ENCODE peak calls at places on chromosomes 12 and 14, in seven cellular contexts. O, J, Z, G, K, T and B are unnamed samples.

GRCh38 chr14:31943861-31944255 is 133.2 kb upstream of the ARHGAP5 start:
- DNase-seq in Z (no peak), G (no peak), K (no peak), J (no peak), T (no peak), O (no peak), B (no peak)

GRCh38 chr12:1093166-1093751 is 102.2 kb downstream of the ERC1 start:
- DNase-seq in G (peak), J (no peak), O (peak), K (no peak), T (no peak), Z (no peak), B (peak)

GRCh38 chr14:61174395-61175386 is 106.4 kb downstream of the TMEM30B start:
- DNase-seq in K (no peak), T (no peak), O (peak), J (no peak), G (peak), Z (no peak), B (peak)

GRCh38 chr12:57898308-57898970 is 42.9 kb upstream of the ATP23 start:
- DNase-seq in K (no peak), G (no peak), Z (no peak), O (no peak), J (no peak), T (no peak), B (peak)

GRCh38 chr14:76768201-76768656 is 7.0 kb downstream of the VASH1 start:
- DNase-seq in T (peak), K (peak), O (no peak), G (peak), Z (peak), J (peak), B (no peak)

GRCh38 chr12:110661337-110661972 is 27.5 kb downstream of the HVCN1 start:
- DNase-seq in K (peak), T (no peak), J (no peak), G (no peak), O (no peak), Z (peak), B (no peak)

GRCh38 chr12:108881953-108882352 is 2.1 kb downstream of the DAO start:
- DNase-seq in K (no peak), Z (no peak), G (no peak), J (no peak), O (peak), T (no peak), B (no peak)

GRCh38 chr12:24404086-24404815 is 454.8 kb upstream of the SOX5 start:
- DNase-seq in K (no peak), Z (no peak), J (no peak), T (no peak), O (no peak), G (peak), B (peak)

GRCh38 chr14:77709412-77709811 is 1.5 kb downstream of the SLIRP start:
- DNase-seq in Z (no peak), G (no peak), O (no peak), T (no peak), K (no peak), J (no peak), B (no peak)

GRCh38 chr14:56115471-56115870 is 2.7 kb upstream of the PELI2 start:
- DNase-seq in G (no peak), O (no peak), T (no peak), Z (no peak), K (no peak), J (no peak), B (no peak)

GRCh38 chr12:55296469-55296868 is at the start of gene OR6C6:
- DNase-seq in K (no peak), G (no peak), O (no peak), T (no peak), J (no peak), Z (no peak), B (no peak)

GRCh38 chr12:52925717-52926595 is 21.1 kb upstream of the KRT8 start:
- DNase-seq in J (no peak), G (no peak), O (peak), T (no peak), K (peak), Z (peak), B (no peak)
- H3K27ac ChIP-seq in J (no peak), G (peak), O (peak), T (no peak), K (peak), Z (peak), B (peak)

GRCh38 chr14:41302776-41303175 is 303.9 kb upstream of the LRFN5 start:
- DNase-seq in Z (no peak), O (no peak), K (no peak), G (no peak), T (no peak), J (no peak), B (no peak)
- H3K27ac ChIP-seq in Z (no peak), O (no peak), K (no peak), G (no peak), T (no peak), J (no peak), B (no peak)

GRCh38 chr12:107503851-107504502 is 181.6 kb upstream of the PWP1 start:
- DNase-seq in J (no peak), T (no peak), Z (no peak), G (no peak), K (no peak), O (no peak), B (peak)
- H3K27ac ChIP-seq in J (no peak), T (no peak), Z (no peak), G (no peak), K (no peak), O (no peak), B (no peak)

GRCh38 chr14:64198486-64198885 is 95.7 kb downstream of the ESR2 start:
- DNase-seq in Z (peak), K (no peak), O (no peak), J (no peak), G (no peak), T (no peak), B (no peak)
- H3K27ac ChIP-seq in Z (peak), K (no peak), O (no peak), J (no peak), G (no peak), T (no peak), B (no peak)

GRCh38 chr12:122366685-122367475 is 55.6 kb downstream of the CLIP1 start:
- DNase-seq in J (peak), G (peak), T (no peak), Z (peak), K (no peak), O (peak), B (peak)

GRCh38 chr12:122368361-122369073 is 54.0 kb downstream of the CLIP1 start:
- DNase-seq in J (no peak), Z (peak), K (no peak), O (peak), G (peak), T (no peak), B (peak)

GRCh38 chr12:122362758-122363157 is 59.7 kb downstream of the CLIP1 start:
- DNase-seq in O (no peak), K (no peak), T (no peak), J (no peak), Z (no peak), G (no peak), B (peak)

DNA sequence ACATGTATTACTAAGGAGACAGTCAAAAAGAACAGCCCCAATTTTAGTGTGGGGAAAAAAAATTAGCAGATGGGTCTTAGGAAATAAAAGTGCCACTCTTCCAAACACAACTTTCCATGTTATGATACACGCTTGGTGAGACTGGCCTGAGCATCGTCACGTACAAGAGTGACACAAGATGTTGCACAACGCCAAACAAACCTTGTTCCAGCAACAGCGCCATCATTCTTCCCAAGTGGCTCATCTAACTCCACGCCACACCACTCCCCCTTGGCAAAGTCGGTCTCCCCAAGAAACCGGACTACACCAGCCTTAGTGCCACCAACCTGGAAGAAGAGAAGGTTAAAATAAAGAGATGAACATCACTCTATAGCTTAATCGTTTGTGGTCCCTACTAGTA is 58.7 kb downstream of the CLIP1 start:
- DNase-seq in J (no peak), K (no peak), O (no peak), G (peak), T (no peak), Z (no peak), B (no peak)
- H3K27ac ChIP-seq in J (no peak), K (no peak), O (no peak), G (no peak), T (no peak), Z (no peak), B (no peak)

GRCh38 chr12:131910302-131911110 is 16.1 kb downstream of the ULK1 start:
- DNase-seq in Z (no peak), K (no peak), G (no peak), J (no peak), O (peak), T (no peak), B (no peak)

GRCh38 chr12:131911251-131911650 is 16.8 kb downstream of the ULK1 start:
- DNase-seq in O (no peak), K (no peak), J (no peak), Z (no peak), T (no peak), G (no peak), B (no peak)

GRCh38 chr12:131912526-131913274 is 16.4 kb upstream of the PUS1 start:
- DNase-seq in T (no peak), Z (peak), K (peak), J (peak), G (peak), O (peak), B (peak)

GRCh38 chr12:131913666-131914065 is 15.4 kb upstream of the PUS1 start:
- DNase-seq in O (no peak), Z (no peak), T (no peak), G (no peak), J (no peak), K (no peak), B (no peak)

DNA sequence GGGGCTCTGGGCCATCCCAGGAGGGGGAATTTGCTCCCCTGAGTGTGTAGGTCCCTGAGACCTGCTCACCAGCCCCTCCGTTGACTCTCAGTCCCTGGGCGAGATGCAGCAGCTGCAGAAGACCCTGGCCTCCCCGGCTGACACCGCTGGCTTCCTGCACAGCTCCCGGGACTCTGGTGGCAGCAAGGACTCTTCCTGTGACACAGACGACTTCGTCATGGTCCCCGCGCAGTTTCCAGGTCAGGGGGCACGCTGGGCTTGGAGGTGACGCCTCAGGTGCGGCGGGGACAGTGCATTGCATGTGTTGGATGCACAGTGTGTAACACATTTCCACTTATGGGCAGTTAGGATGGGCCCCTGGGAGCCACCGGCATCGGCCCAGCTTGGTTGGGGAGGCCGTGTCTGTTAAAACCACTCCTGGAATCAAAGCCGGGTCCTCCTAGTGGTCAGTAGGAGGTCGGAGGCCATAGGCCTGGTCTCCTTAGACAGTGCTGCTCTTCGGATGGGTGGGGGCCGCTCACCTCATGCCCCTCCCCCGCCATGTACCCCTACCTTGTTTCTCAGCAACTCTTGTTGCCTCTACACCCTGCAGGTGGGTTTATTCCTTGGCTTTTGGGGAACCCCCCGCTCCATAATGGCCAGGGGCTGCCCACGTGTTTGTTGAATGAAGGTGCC is 17.1 kb upstream of the PUS1 start:
- DNase-seq in O (no peak), K (no peak), Z (no peak), J (no peak), G (no peak), T (no peak), B (no peak)
- H3K27ac ChIP-seq in O (no peak), K (peak), Z (peak), J (no peak), G (no peak), T (no peak), B (peak)